ENCODE peak calls at places on chromosomes 6 and 20, in nine cellular contexts. P, U, G, F, Q, Z, A, C and O are unnamed samples.

GRCh38 chr6:14754636-14755513 is 491.0 kb upstream of the JARID2 start:
- DNase-seq in P (no peak), U (no peak), G (no peak), F (no peak), Q (no peak), Z (no peak), A (no peak), C (no peak), O (no peak)

GRCh38 chr20:8812818-8813217 is 256.1 kb upstream of the PLCB4 start:
- DNase-seq in P (peak), U (no peak), G (no peak), F (no peak), Q (no peak), Z (no peak), A (no peak), C (no peak), O (no peak)

GRCh38 chr20:61288331-61288784 is 36.3 kb downstream of the CDH4 start:
- DNase-seq in P (no peak), U (no peak), G (no peak), F (no peak), Q (no peak), Z (no peak), A (no peak), C (no peak), O (no peak)

GRCh38 chr6:5379647-5380242 is 118.4 kb downstream of the FARS2 start:
- DNase-seq in P (peak), U (peak), G (peak), F (peak), Q (peak), Z (peak), A (peak), C (peak), O (peak)

GRCh38 chr20:15342987-15343639 is 1005.7 kb upstream of the FLRT3 start:
- DNase-seq in P (no peak), U (no peak), G (no peak), F (no peak), Q (no peak), Z (no peak), A (no peak), C (no peak), O (no peak)

GRCh38 chr6:7267521-7268091 is 45.4 kb downstream of the SSR1 start:
- DNase-seq in P (no peak), U (peak), G (no peak), F (peak), Q (peak), Z (peak), A (no peak), C (peak), O (no peak)

GRCh38 chr6:142856857-142857608 is 87.9 kb downstream of the HIVEP2 start:
- DNase-seq in P (no peak), U (no peak), G (no peak), F (no peak), Q (no peak), Z (no peak), A (no peak), C (no peak), O (no peak)

GRCh38 chr6:115891111-115891669 is 169.5 kb downstream of the FRK start:
- DNase-seq in P (no peak), U (peak), G (no peak), F (peak), Q (no peak), Z (no peak), A (peak), C (no peak), O (no peak)

GRCh38 chr20:9235518-9235917 is 166.6 kb downstream of the PLCB4 start:
- DNase-seq in P (no peak), U (no peak), G (no peak), F (no peak), Q (no peak), Z (no peak), A (no peak), C (no peak), O (no peak)

GRCh38 chr6:44779130-44779826 is 391.8 kb downstream of the CDC5L start:
- DNase-seq in P (no peak), U (no peak), G (peak), F (no peak), Q (no peak), Z (no peak), A (peak), C (no peak), O (no peak)

GRCh38 chr6:36851149-36851614 is 11.9 kb upstream of the CPNE5 start:
- DNase-seq in P (peak), U (peak), G (peak), F (peak), Q (peak), Z (peak), A (no peak), C (peak), O (no peak)

GRCh38 chr20:51374961-51375360 is 167.6 kb downstream of the NFATC2 start:
- DNase-seq in P (no peak), U (no peak), G (no peak), F (no peak), Q (no peak), Z (no peak), A (no peak), C (no peak), O (no peak)

GRCh38 chr20:46973801-46974200 is 79.2 kb downstream of the EYA2 start:
- DNase-seq in P (no peak), U (no peak), G (no peak), F (no peak), Q (no peak), Z (no peak), A (no peak), C (no peak), O (no peak)

GRCh38 chr6:43873806-43874714 is 104.0 kb downstream of the VEGFA start:
- DNase-seq in P (no peak), U (no peak), G (no peak), F (no peak), Q (no peak), Z (no peak), A (no peak), C (peak), O (no peak)

GRCh38 chr6:6655805-6656251 is 67.3 kb downstream of the LY86 start:
- DNase-seq in P (no peak), U (no peak), G (no peak), F (no peak), Q (no peak), Z (no peak), A (no peak), C (no peak), O (no peak)

GRCh38 chr6:135418040-135418439 is 79.5 kb downstream of the AHI1 start:
- DNase-seq in P (no peak), U (no peak), G (no peak), F (no peak), Q (no peak), Z (no peak), A (no peak), C (no peak), O (no peak)

GRCh38 chr20:15976047-15976731 is 597.1 kb downstream of the KIF16B start:
- DNase-seq in P (peak), U (no peak), G (no peak), F (no peak), Q (no peak), Z (no peak), A (no peak), C (no peak), O (no peak)

GRCh38 chr6:22071655-22072054 is 225.2 kb downstream of the PRL start:
- DNase-seq in P (peak), U (no peak), G (no peak), F (no peak), Q (no peak), Z (peak), A (no peak), C (no peak), O (no peak)

GRCh38 chr6:120302041-120302440 is 952.5 kb upstream of the MAN1A1 start:
- DNase-seq in P (no peak), U (no peak), G (no peak), F (no peak), Q (no peak), Z (no peak), A (no peak), C (no peak), O (no peak)

GRCh38 chr6:92271101-92271500 is 1148.3 kb downstream of the EPHA7 start:
- DNase-seq in P (no peak), U (no peak), G (no peak), F (no peak), Q (no peak), Z (no peak), A (no peak), C (no peak), O (no peak)

GRCh38 chr6:6004147-6004995 is 2.4 kb downstream of the NRN1 start:
- DNase-seq in P (peak), U (no peak), G (peak), F (no peak), Q (no peak), Z (peak), A (no peak), C (no peak), O (no peak)

GRCh38 chr20:64171211-64171610 is 7.0 kb downstream of the MYT1 start:
- DNase-seq in P (no peak), U (no peak), G (no peak), F (no peak), Q (no peak), Z (no peak), A (no peak), C (no peak), O (no peak)

GRCh38 chr6:48610846-48611245 is 499.8 kb upstream of the PTCHD4 start:
- DNase-seq in P (no peak), U (no peak), G (no peak), F (no peak), Q (no peak), Z (no peak), A (no peak), C (no peak), O (no peak)

GRCh38 chr20:35180266-35180665 is 8.4 kb downstream of the PROCR start:
- DNase-seq in P (no peak), U (no peak), G (no peak), F (no peak), Q (no peak), Z (no peak), A (no peak), C (no peak), O (no peak)

GRCh38 chr20:49768204-49769124 is 44.2 kb upstream of the SLC9A8 start:
- DNase-seq in P (peak), U (peak), G (peak), F (no peak), Q (no peak), Z (no peak), A (peak), C (peak), O (no peak)

GRCh38 chr6:73803562-73804221 is 107.7 kb downstream of the CD109 start:
- DNase-seq in P (peak), U (peak), G (peak), F (peak), Q (peak), Z (peak), A (no peak), C (peak), O (no peak)

GRCh38 chr20:3334156-3334943 is 73.1 kb downstream of the DNAAF9 start:
- DNase-seq in P (no peak), U (no peak), G (no peak), F (no peak), Q (no peak), Z (no peak), A (no peak), C (no peak), O (no peak)

GRCh38 chr20:19211252-19211651 is 1.2 kb upstream of the SLC24A3 start:
- DNase-seq in P (no peak), U (no peak), G (no peak), F (no peak), Q (no peak), Z (no peak), A (no peak), C (no peak), O (no peak)
- H3K4me3 ChIP-seq in P (peak), U (no peak), G (no peak), F (no peak), Q (no peak), Z (no peak), A (no peak), C (no peak), O (no peak)

GRCh38 chr6:110875548-110876169 is 1.1 kb downstream of the AMD1 start:
- DNase-seq in P (peak), U (no peak), G (peak), F (no peak), Q (peak), Z (peak), A (no peak), C (no peak), O (no peak)

GRCh38 chr6:110877569-110877968 is 3.0 kb downstream of the AMD1 start:
- DNase-seq in P (no peak), U (no peak), G (no peak), F (no peak), Q (no peak), Z (no peak), A (no peak), C (no peak), O (no peak)

GRCh38 chr6:110876170-110876773 is 1.7 kb downstream of the AMD1 start:
- DNase-seq in P (peak), U (peak), G (peak), F (peak), Q (peak), Z (peak), A (no peak), C (peak), O (peak)

GRCh38 chr6:110878751-110879539 is 4.4 kb downstream of the AMD1 start:
- DNase-seq in P (peak), U (peak), G (peak), F (no peak), Q (peak), Z (peak), A (no peak), C (no peak), O (peak)

DNA sequence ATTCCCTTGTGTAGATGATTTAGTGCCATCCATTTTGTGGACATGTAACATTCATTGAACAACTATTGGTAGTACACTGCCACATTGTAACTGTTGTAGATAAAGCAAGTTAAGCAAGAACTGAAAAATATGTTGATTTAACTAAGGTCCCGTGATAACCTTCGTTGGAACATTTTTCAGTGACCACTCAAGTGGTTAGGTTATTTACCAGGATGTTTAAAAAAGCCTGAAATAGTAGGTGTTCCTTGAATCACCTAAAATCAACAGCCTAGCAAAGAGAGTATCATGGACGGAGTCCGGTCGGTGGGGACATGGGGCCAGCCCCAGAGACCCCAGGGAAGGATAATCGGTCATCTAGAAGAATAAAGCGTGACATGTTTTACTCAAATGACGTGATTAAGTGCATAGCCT is 2.6 kb downstream of the AMD1 start:
- DNase-seq in P (no peak), U (no peak), G (no peak), F (no peak), Q (no peak), Z (no peak), A (no peak), C (peak), O (no peak)
- TF ChIP-seq REST in P (no peak), U (no peak), G (no peak), F (no peak), Q (no peak), Z (no peak), A (no peak), C (no peak), O (no peak)

GRCh38 chr6:139251377-139252017 is 40.3 kb downstream of the TXLNB start:
- DNase-seq in P (no peak), U (no peak), G (no peak), F (no peak), Q (no peak), Z (no peak), A (no peak), C (no peak), O (no peak)
- H3K4me3 ChIP-seq in P (no peak), U (no peak), G (no peak), F (no peak), Q (no peak), Z (no peak), A (no peak), C (no peak), O (no peak)

GRCh38 chr20:33211817-33212424 is 5.2 kb upstream of the BPIFA3 start:
- DNase-seq in P (peak), U (peak), G (peak), F (peak), Q (peak), Z (peak), A (no peak), C (peak), O (peak)
- TF ChIP-seq REST in P (no peak), U (no peak), G (no peak), F (peak), Q (no peak), Z (no peak), A (no peak), C (peak), O (peak)

GRCh38 chr6:108744244-108744972 is 103.8 kb upstream of the ARMC2 start:
- DNase-seq in P (no peak), U (no peak), G (no peak), F (no peak), Q (no peak), Z (no peak), A (no peak), C (peak), O (no peak)

GRCh38 chr6:108745664-108746336 is 102.4 kb upstream of the ARMC2 start:
- DNase-seq in P (no peak), U (no peak), G (no peak), F (no peak), Q (no peak), Z (no peak), A (no peak), C (no peak), O (no peak)

GRCh38 chr6:108746411-108746810 is 101.8 kb upstream of the ARMC2 start:
- DNase-seq in P (no peak), U (no peak), G (no peak), F (no peak), Q (no peak), Z (no peak), A (no peak), C (no peak), O (no peak)

GRCh38 chr6:108746841-108747575 is 101.2 kb upstream of the ARMC2 start:
- DNase-seq in P (no peak), U (no peak), G (no peak), F (no peak), Q (no peak), Z (no peak), A (no peak), C (no peak), O (no peak)

GRCh38 chr6:108744996-108745395 is 103.2 kb upstream of the ARMC2 start:
- DNase-seq in P (no peak), U (no peak), G (no peak), F (no peak), Q (no peak), Z (no peak), A (no peak), C (no peak), O (no peak)
- H3K4me3 ChIP-seq in P (no peak), U (no peak), G (no peak), F (no peak), Q (no peak), Z (no peak), A (no peak), C (no peak), O (no peak)

DNA sequence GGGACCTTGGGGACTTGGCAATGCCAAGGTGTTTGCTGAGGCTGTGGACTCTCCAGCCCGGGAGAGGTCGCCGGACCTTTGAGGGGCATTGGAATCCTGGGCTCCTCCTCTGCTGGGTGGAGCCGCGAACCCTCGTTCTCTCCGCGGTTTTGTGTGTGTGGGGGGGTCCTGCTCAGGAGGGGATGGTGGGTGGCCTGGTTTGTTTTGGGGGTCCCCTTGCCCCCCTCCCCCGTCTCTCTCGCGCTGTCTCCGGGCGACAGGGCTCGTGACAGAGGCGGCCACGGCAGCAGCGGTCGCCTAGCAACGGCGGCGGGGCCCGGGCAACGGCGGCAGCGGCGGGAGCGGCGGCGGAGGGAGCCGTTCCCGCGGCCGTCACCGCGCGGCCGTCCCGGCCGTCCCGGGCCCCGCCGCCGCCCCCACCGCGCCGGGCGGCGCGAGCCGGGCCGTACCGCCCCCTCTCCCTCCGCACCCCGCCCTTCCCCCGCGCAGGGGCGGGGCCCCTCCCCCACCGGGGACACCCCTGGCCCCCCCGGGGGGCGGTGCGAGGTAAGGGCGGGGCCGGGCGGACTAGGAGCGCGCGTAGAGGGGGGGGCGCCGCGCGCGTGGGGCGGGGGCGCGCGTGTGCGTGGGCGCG is 7.8 kb downstream of the SYNGAP1 start:
- DNase-seq in P (peak), U (peak), G (peak), F (no peak), Q (peak), Z (peak), A (no peak), C (no peak), O (no peak)
- TF ChIP-seq REST in P (no peak), U (no peak), G (no peak), F (no peak), Q (no peak), Z (no peak), A (no peak), C (no peak), O (no peak)